ENCODE peak calls at places on chromosomes 4 and X, in four cellular contexts. L, R, G and W are unnamed samples.

GRCh38 chrX:43139645-43140044 is 361.7 kb upstream of the PPP1R2C start:
- DNase-seq in R (no peak), G (no peak), L (peak; percentile 8), W (no peak)

GRCh38 chrX:154748712-154749339 is 2.1 kb downstream of the GAB3 start:
- DNase-seq in R (peak; percentile 39), L (peak; percentile 66), G (peak; percentile 33), W (peak; percentile 51)

GRCh38 chrX:50691820-50692219 is 122.2 kb downstream of the SHROOM4 start:
- DNase-seq in G (peak; percentile 8), R (peak; percentile 4), L (peak; percentile 59), W (peak; percentile 21)

GRCh38 chr4:7638984-7639789 is 204.5 kb upstream of the PSAPL1 start:
- DNase-seq in R (no peak), L (no peak), G (no peak), W (no peak)

GRCh38 chr4:86302242-86302641 is 57.6 kb downstream of the MAPK10 start:
- DNase-seq in L (no peak), R (peak; percentile 87), G (peak; percentile 53), W (peak; percentile 56)

GRCh38 chr4:177255359-177255758 is 54.3 kb upstream of the NEIL3 start:
- DNase-seq in L (no peak), R (no peak), G (no peak), W (no peak)

GRCh38 chr4:182975806-182976205 is 58.6 kb upstream of the DCTD start:
- DNase-seq in L (peak; percentile 9), G (no peak), R (no peak), W (no peak)

GRCh38 chr4:1874207-1874606 is 3.0 kb downstream of the NSD2 start:
- DNase-seq in G (no peak), R (no peak), L (no peak), W (no peak)

GRCh38 chrX:112218388-112218787 is 135.8 kb upstream of the TRPC5 start:
- DNase-seq in G (no peak), R (no peak), L (no peak), W (no peak)